ENCODE peak calls at places on chromosome 20, in five cellular contexts. L is BE2C, Q is fibroblast of lung, K is lung, F is fibroblast of pulmonary artery. P is an unnamed sample.

GRCh38 chr20:37921341-37921929 is 18.5 kb downstream of the VSTM2L start:
- DNase-seq in L (no peak), Q (no peak), F (no peak), K (no peak), P (no peak)

GRCh38 chr20:5773589-5773988 is 23.4 kb downstream of the SHLD1 start:
- DNase-seq in F (no peak), Q (no peak), L (no peak), K (no peak), P (no peak)

GRCh38 chr20:38373231-38373867 is 27.1 kb downstream of the LBP start:
- DNase-seq in K (no peak), Q (no peak), F (peak; percentile 17), L (no peak), P (no peak)

GRCh38 chr20:25859649-25860530 is 163.2 kb upstream of the ZNF337 start:
- DNase-seq in K (peak; percentile 65), F (peak; percentile 61), Q (peak; percentile 32), L (peak; percentile 90), P (peak; percentile 69)

GRCh38 chr20:33790571-33790970 is 20.6 kb upstream of the CHMP4B start:
- DNase-seq in Q (no peak), L (no peak), K (no peak), F (no peak), P (no peak)

GRCh38 chr20:10647471-10647870 is 26.3 kb downstream of the JAG1 start:
- DNase-seq in Q (no peak), L (peak; percentile 58), K (no peak), F (no peak), P (no peak)

GRCh38 chr20:41133709-41134361 is 3.5 kb upstream of the PLCG1 start:
- DNase-seq in Q (no peak), F (no peak), K (no peak), L (no peak), P (no peak)

GRCh38 chr20:20568604-20569205 is 143.7 kb downstream of the RALGAPA2 start:
- DNase-seq in F (peak; percentile 68), L (peak; percentile 43), Q (peak; percentile 28), K (no peak), P (peak; percentile 24)

GRCh38 chr20:63896136-63896890 is 1.4 kb downstream of the DNAJC5 start:
- DNase-seq in K (peak; percentile 51), L (no peak), F (no peak), Q (peak; percentile 41), P (peak; percentile 26)

GRCh38 chr20:651713-652610 is 1.0 kb downstream of the SRXN1 start:
- DNase-seq in K (no peak), Q (no peak), L (no peak), F (no peak), P (no peak)

GRCh38 chr20:42267793-42268381 is 649.7 kb upstream of the CHD6 start:
- DNase-seq in K (no peak), F (no peak), Q (no peak), L (no peak), P (no peak)

GRCh38 chr20:9838378-9839295 is at the start of gene PAK5:
- DNase-seq in Q (peak; percentile 75), K (peak; percentile 68), F (peak; percentile 18), L (peak; percentile 92), P (peak; percentile 95)

GRCh38 chr20:58155148-58155925 is 73.1 kb downstream of the ANKRD60 start:
- DNase-seq in Q (no peak), K (no peak), F (no peak), L (no peak), P (no peak)

GRCh38 chr20:8326899-8327298 is 194.8 kb downstream of the PLCB1 start:
- DNase-seq in Q (no peak), F (no peak), L (no peak), K (no peak), P (no peak)

GRCh38 chr20:58649288-58650180 is 1.5 kb upstream of the STX16 start:
- DNase-seq in K (no peak), F (no peak), Q (no peak), L (no peak), P (peak; percentile 54)

GRCh38 chr20:41249371-41249770 is 68.2 kb downstream of the ZHX3 start:
- DNase-seq in F (peak; percentile 94), Q (peak; percentile 92), K (no peak), L (no peak), P (peak; percentile 30)

GRCh38 chr20:63823691-63824311 is 7.3 kb downstream of the ZBTB46 start:
- DNase-seq in K (no peak), L (no peak), F (no peak), Q (no peak), P (no peak)

GRCh38 chr20:47765715-47766594 is 19.3 kb downstream of the SULF2 start:
- DNase-seq in L (no peak), F (no peak), K (no peak), Q (peak; percentile 72), P (no peak)

GRCh38 chr20:16922834-16923233 is 174.7 kb downstream of the OTOR start:
- DNase-seq in Q (peak; percentile 93), K (no peak), L (no peak), F (peak; percentile 63), P (no peak)

GRCh38 chr20:10565191-10565921 is 108.4 kb downstream of the JAG1 start:
- DNase-seq in F (peak; percentile 97), L (no peak), K (no peak), Q (peak; percentile 88), P (no peak)

GRCh38 chr20:10553326-10553984 is 118.3 kb downstream of the SLX4IP start:
- DNase-seq in Q (peak; percentile 68), F (peak; percentile 90), L (peak; percentile 68), K (peak; percentile 64), P (peak; percentile 61)

GRCh38 chr20:16929756-16930155 is 181.6 kb downstream of the OTOR start:
- DNase-seq in L (no peak), Q (peak; percentile 81), K (no peak), F (no peak), P (no peak)

GRCh38 chr20:57264151-57264792 is 2.2 kb downstream of the BMP7 start:
- DNase-seq in Q (no peak), K (no peak), F (no peak), L (no peak), P (no peak)

GRCh38 chr20:723756-724155 is 44.5 kb downstream of the SLC52A3 start:
- DNase-seq in L (no peak), Q (no peak), F (no peak), K (no peak), P (no peak)

GRCh38 chr20:15673206-15673605 is 900.0 kb downstream of the KIF16B start:
- DNase-seq in K (no peak), L (no peak), F (peak; percentile 61), Q (peak; percentile 79), P (no peak)

GRCh38 chr20:59578602-59579403 is 25.5 kb upstream of the PHACTR3 start:
- DNase-seq in Q (no peak), K (no peak), L (no peak), F (no peak), P (no peak)

GRCh38 chr20:48012401-48012974 is 227.2 kb upstream of the SULF2 start:
- DNase-seq in F (peak; percentile 94), Q (peak; percentile 96), L (peak; percentile 64), K (no peak), P (no peak)

GRCh38 chr20:34987288-34988175 is 31.9 kb downstream of the MYH7B start:
- DNase-seq in F (no peak), K (no peak), L (no peak), Q (no peak), P (no peak)

GRCh38 chr20:36084897-36085617 is 69.5 kb upstream of the EPB41L1 start:
- DNase-seq in K (no peak), L (no peak), F (peak; percentile 50), Q (peak; percentile 58), P (no peak)

GRCh38 chr20:46594725-46595124 is 44.3 kb upstream of the OCSTAMP start:
- DNase-seq in F (no peak), Q (no peak), K (no peak), L (no peak), P (no peak)

GRCh38 chr20:34403063-34403827 is 40.2 kb downstream of the ITCH start:
- DNase-seq in Q (peak; percentile 9), K (no peak), F (no peak), L (no peak), P (no peak)

DNA sequence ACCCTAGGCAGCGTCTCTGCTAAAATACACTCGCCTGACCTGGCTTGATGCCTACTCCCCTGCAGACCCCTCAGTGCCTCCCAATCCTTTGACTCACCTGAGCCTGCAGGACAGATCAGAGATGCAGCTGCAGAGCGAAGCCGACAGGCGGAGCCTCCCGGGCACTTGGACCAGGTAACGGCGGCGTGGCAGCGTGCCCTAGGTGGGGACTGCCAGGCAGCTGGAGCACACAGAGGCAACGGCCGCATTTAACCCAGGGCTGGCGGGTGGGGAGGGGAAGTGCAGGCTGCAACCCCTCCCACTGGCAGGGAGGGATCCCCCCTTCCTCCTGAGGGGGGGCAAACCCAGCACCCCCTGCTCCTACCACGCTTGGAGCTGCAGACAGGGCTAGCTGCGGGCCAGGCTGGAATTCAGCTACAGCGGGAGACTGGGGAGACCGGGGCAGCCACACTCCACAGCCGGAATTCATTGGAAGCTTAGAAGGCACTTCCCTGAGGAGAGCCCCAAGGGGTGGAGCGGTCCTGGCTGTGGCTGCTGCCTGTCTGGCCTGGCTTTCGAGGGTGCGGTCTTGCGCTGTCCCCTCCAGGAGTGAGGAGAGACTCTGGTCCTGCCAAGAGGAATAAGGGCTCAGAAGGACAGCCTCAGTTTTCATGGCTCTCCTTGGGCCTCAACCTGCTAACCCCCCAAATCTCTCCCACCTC is at the start of gene MATN4:
- DNase-seq in L (no peak), Q (no peak), K (peak; percentile 67), F (no peak), P (no peak)
- TF ChIP-seq CTCF in L (no peak), Q (no peak), K (no peak), F (no peak), P (no peak)

DNA sequence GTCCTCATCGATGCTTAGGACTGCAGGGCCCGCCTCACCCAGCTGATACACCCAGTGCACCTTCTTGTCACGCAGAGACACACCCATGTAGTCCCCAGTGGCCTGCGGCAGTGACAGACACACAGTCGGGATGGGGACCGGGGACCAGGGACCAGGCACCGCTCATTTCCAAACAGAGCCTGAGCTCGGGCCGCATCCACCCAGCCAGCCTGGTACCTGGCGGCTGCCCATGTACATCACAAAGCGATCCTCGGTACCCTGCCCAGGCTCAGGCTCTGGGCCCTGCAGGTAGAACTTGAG is 11.5 kb downstream of the ADRM1 start:
- DNase-seq in K (no peak), F (no peak), L (no peak), Q (no peak), P (no peak)
- TF ChIP-seq CTCF in K (no peak), F (no peak), L (no peak), Q (no peak), P (no peak)

DNA sequence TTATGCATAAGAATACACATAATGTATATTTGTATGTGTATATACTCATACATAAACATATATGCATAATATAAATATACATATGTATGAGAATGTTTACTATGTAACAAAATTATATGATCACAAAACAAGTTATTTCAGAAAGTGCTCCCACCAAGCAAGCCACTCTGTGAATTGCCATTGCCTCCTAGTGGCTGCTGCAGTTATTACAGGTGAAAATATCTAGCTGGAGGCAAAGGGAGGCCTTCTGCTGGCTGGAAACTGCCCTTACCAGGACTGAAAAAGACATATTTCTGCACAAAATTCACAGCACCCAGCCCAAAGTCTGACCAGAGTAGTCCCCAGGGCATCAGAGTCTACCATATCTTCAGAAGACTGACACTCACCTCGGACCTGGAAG is 14.4 kb upstream of the ADAM33 start:
- DNase-seq in K (no peak), Q (no peak), F (no peak), L (no peak), P (no peak)
- TF ChIP-seq CTCF in K (no peak), Q (peak; percentile 67), F (peak; percentile 53), L (peak; percentile 62), P (no peak)

DNA sequence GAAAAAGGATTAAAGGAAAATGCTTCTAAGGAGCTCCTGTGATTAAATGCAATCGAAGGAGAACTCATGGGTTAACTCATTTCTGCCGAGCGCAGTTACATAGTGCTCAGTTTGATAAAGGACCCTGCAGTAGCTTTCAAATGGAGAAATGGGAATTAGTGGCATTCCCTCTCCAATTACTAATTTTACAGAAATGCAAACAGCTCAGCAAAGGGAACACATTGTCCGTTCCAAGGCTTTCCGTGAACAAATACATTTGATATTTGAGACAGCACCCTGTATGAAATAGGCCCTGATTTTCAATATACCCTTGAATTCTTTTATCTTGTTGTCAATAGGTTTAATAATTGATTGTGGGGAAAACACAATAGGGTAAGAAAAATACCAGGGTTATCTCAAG is 375.9 kb upstream of the TSHZ2 start:
- DNase-seq in L (no peak), Q (no peak), K (no peak), F (no peak), P (no peak)
- TF ChIP-seq CTCF in L (no peak), Q (no peak), K (no peak), F (no peak), P (no peak)

P was measured in nephron progenitor cell.